ENCODE peak calls at places on chromosomes 2 and 18, in seven cellular contexts. N is A549; I is neural progenitor cell; V is T-helper 1 cell; C is hypothalamus; U is mucosa of gallbladder; B is activated CD8-positive, alpha-beta memory T cell treated with anti-CD3 and anti-CD28 coated beads for 1 hour. W is an unnamed sample.

GRCh38 chr2:3229221-3229620 is 148.4 kb downstream of the EIPR1 start:
- DNase-seq in N (no peak), I (no peak), V (no peak), C (no peak), U (no peak), B (no peak), W (no peak)

GRCh38 chr2:223010641-223011040 is 41.3 kb upstream of the KCNE4 start:
- DNase-seq in N (no peak), I (no peak), V (no peak), C (no peak), U (no peak), B (no peak), W (no peak)

GRCh38 chr18:9683418-9684396 is 24.4 kb upstream of the RAB31 start:
- DNase-seq in N (no peak), I (no peak), V (no peak), C (no peak), U (no peak), B (no peak), W (no peak)

GRCh38 chr2:103353754-103354153 is 591.9 kb downstream of the TMEM182 start:
- DNase-seq in N (no peak), I (peak), V (no peak), C (no peak), U (no peak), B (no peak), W (no peak)

GRCh38 chr18:74773171-74773624 is 175.5 kb downstream of the ZNF407 start:
- DNase-seq in N (no peak), I (no peak), V (no peak), C (no peak), U (no peak), B (no peak), W (no peak)

GRCh38 chr2:1872602-1873183 is 128.4 kb upstream of the PXDN start:
- DNase-seq in N (no peak), I (no peak), V (no peak), C (no peak), U (no peak), B (no peak), W (no peak)

GRCh38 chr2:120349125-120349921 is 3.4 kb downstream of the INHBB start:
- DNase-seq in N (no peak), I (peak), V (no peak), C (no peak), U (no peak), B (no peak), W (no peak)

GRCh38 chr2:240564571-240565266 is 3.6 kb upstream of the RNPEPL1 start:
- DNase-seq in N (no peak), I (no peak), V (peak), C (no peak), U (peak), B (no peak), W (no peak)

GRCh38 chr2:96815326-96816126 is 542 bp upstream of the CNNM3 start:
- DNase-seq in N (peak), I (peak), V (no peak), C (no peak), U (no peak), B (no peak), W (no peak)

GRCh38 chr2:85976106-85976920 is 87.5 kb upstream of the ST3GAL5 start:
- DNase-seq in N (no peak), I (no peak), V (no peak), C (no peak), U (no peak), B (no peak), W (no peak)

GRCh38 chr2:1891147-1891546 is 146.8 kb upstream of the PXDN start:
- DNase-seq in N (peak), I (no peak), V (no peak), C (no peak), U (peak), B (no peak), W (no peak)

GRCh38 chr2:187550797-187551306 is 3.4 kb downstream of the TFPI start:
- DNase-seq in N (no peak), I (no peak), V (no peak), C (no peak), U (no peak), B (no peak), W (no peak)

GRCh38 chr2:62266433-62267038 is 70.6 kb downstream of the B3GNT2 start:
- DNase-seq in N (no peak), I (peak), V (no peak), C (no peak), U (no peak), B (no peak), W (no peak)

GRCh38 chr2:213455316-213456008 is 171.2 kb downstream of the SPAG16 start:
- DNase-seq in N (no peak), I (no peak), V (no peak), C (no peak), U (no peak), B (no peak), W (no peak)

GRCh38 chr2:127086800-127087737 is 19.9 kb downstream of the BIN1 start:
- DNase-seq in N (no peak), I (peak), V (no peak), C (no peak), U (no peak), B (no peak), W (peak)

GRCh38 chr2:135409436-135409835 is 121.6 kb downstream of the ZRANB3 start:
- DNase-seq in N (no peak), I (no peak), V (no peak), C (no peak), U (no peak), B (no peak), W (no peak)

GRCh38 chr2:26634636-26635230 is 6.4 kb downstream of the CIB4 start:
- DNase-seq in N (no peak), I (no peak), V (no peak), C (no peak), U (no peak), B (no peak), W (no peak)

GRCh38 chr2:120626566-120626965 is 109.1 kb upstream of the GLI2 start:
- DNase-seq in N (no peak), I (no peak), V (no peak), C (no peak), U (no peak), B (no peak), W (no peak)

GRCh38 chr18:76518543-76519155 is 23.6 kb upstream of the ZNF516 start:
- DNase-seq in N (no peak), I (peak), V (no peak), C (no peak), U (no peak), B (no peak), W (no peak)

GRCh38 chr2:37635359-37636208 is 35.9 kb downstream of the CDC42EP3 start:
- DNase-seq in N (no peak), I (no peak), V (peak), C (no peak), U (peak), B (peak), W (peak)

GRCh38 chr2:96115631-96116423 is 544 bp downstream of the ADRA2B start:
- DNase-seq in N (no peak), I (no peak), V (no peak), C (no peak), U (no peak), B (no peak), W (no peak)

GRCh38 chr18:9721893-9722515 is 13.9 kb downstream of the RAB31 start:
- DNase-seq in N (no peak), I (no peak), V (no peak), C (no peak), U (no peak), B (no peak), W (no peak)

GRCh38 chr2:174552891-174553290 is 44.7 kb downstream of the WIPF1 start:
- DNase-seq in N (no peak), I (no peak), V (no peak), C (no peak), U (no peak), B (no peak), W (no peak)

GRCh38 chr2:102092518-102092917 is 50.0 kb upstream of the IL1R1 start:
- DNase-seq in N (no peak), I (no peak), V (no peak), C (no peak), U (no peak), B (no peak), W (no peak)